ENCODE peak calls at places on chromosome 21, in ten cellular contexts. E is hepatic stellate cell, I is GM04503, W is IMR-90, J is activated B cell treated with CpG ODN at 0.5 μM for 24 hours, Q is lower leg skin, R is NCI-H2107, M is GM12865, P is transverse colon, C is neural progenitor cell. Y is an unnamed sample.

GRCh38 chr21:35034203-35034926 is 14.7 kb downstream of the RUNX1 start:
- DNase-seq in R (no peak), J (no peak), I (no peak), W (no peak), M (no peak), Q (no peak), C (no peak), E (no peak), P (no peak), Y (no peak)

GRCh38 chr21:43993420-43993934 is 18.6 kb upstream of the TRAPPC10 start:
- DNase-seq in J (no peak), M (no peak), P (no peak), W (no peak), I (no peak), C (no peak), E (no peak), R (no peak), Q (no peak), Y (no peak)

GRCh38 chr21:14683021-14683420 is 136.9 kb upstream of the SAMSN1 start:
- DNase-seq in Q (no peak), C (no peak), P (no peak), W (no peak), I (no peak), M (no peak), E (no peak), R (no peak), J (no peak), Y (no peak)

GRCh38 chr21:38266732-38267131 is 9.9 kb downstream of the KCNJ15 start:
- DNase-seq in Q (no peak), M (no peak), J (no peak), C (no peak), P (no peak), I (no peak), W (peak), R (no peak), E (peak), Y (peak)

GRCh38 chr21:26965567-26966359 is 1.1 kb downstream of the ADAMTS5 start:
- DNase-seq in I (no peak), E (peak), C (peak), R (no peak), P (peak), J (no peak), M (no peak), Q (no peak), W (peak), Y (no peak)

GRCh38 chr21:17658931-17659330 is 46.2 kb upstream of the BTG3 start:
- DNase-seq in Q (no peak), P (no peak), W (no peak), R (no peak), C (no peak), I (no peak), J (no peak), M (no peak), E (no peak), Y (no peak)

GRCh38 chr21:31501921-31502320 is 157.6 kb upstream of the SOD1 start:
- DNase-seq in W (no peak), Q (no peak), R (no peak), P (no peak), E (no peak), M (no peak), C (no peak), J (no peak), I (no peak), Y (no peak)

GRCh38 chr21:41621523-41621922 is 113.6 kb upstream of the TMPRSS2 start:
- DNase-seq in Q (no peak), M (no peak), E (no peak), J (no peak), C (no peak), P (no peak), R (no peak), I (no peak), W (no peak), Y (no peak)

GRCh38 chr21:42781981-42782722 is 97.2 kb downstream of the WDR4 start:
- DNase-seq in J (no peak), I (no peak), Q (no peak), E (no peak), M (no peak), R (no peak), C (no peak), W (no peak), P (no peak), Y (no peak)

GRCh38 chr21:31781737-31782136 is 49.8 kb upstream of the SCAF4 start:
- DNase-seq in J (no peak), M (no peak), P (no peak), Q (peak), R (no peak), C (no peak), W (peak), E (no peak), I (peak), Y (no peak)

GRCh38 chr21:30717105-30717504 is 1.5 kb downstream of the KRTAP21-3 start:
- DNase-seq in P (no peak), E (no peak), I (no peak), J (no peak), Q (no peak), R (no peak), M (no peak), C (no peak), W (no peak), Y (no peak)

GRCh38 chr21:14285147-14285546 is 69.2 kb downstream of the RBM11 start:
- DNase-seq in I (no peak), R (no peak), M (no peak), J (no peak), E (no peak), P (no peak), W (no peak), C (no peak), Q (no peak), Y (no peak)

GRCh38 chr21:46388206-46388880 is 64.4 kb downstream of the PCNT start:
- DNase-seq in R (no peak), P (no peak), Q (no peak), W (no peak), E (no peak), C (no peak), I (no peak), J (no peak), M (no peak), Y (no peak)

GRCh38 chr21:45142469-45142868 is 68.1 kb downstream of the ADARB1 start:
- DNase-seq in J (no peak), W (peak), P (no peak), M (no peak), Q (no peak), R (no peak), E (peak), I (no peak), C (no peak), Y (no peak)

GRCh38 chr21:32496536-32496935 is 84.0 kb downstream of the EVA1C start:
- DNase-seq in R (no peak), E (no peak), I (no peak), M (no peak), P (no peak), Q (no peak), C (no peak), J (no peak), W (no peak), Y (no peak)

GRCh38 chr21:24045775-24046215 is 1561.5 kb downstream of the MRPL39 start:
- DNase-seq in P (peak), I (peak), R (no peak), E (peak), W (peak), Q (peak), J (no peak), C (peak), M (peak), Y (peak)

Y was measured in HS-5.